ENCODE peak calls at places on chromosomes 7 and 10, in nine cellular contexts. One of them, this sample, is unnamed.

GRCh38 chr7:47231627-47232026 is 350.3 kb downstream of the TNS3 start:
- DNase-seq in endothelial cell: no peak
- DNase-seq in thoracic aorta: no peak
- DNase-seq in psoas muscle: no peak
- DNase-seq in AG09309: no peak
- DNase-seq in lower lobe of right lung: no peak
- DNase-seq in tibial artery: no peak
- DNase-seq in hepatocyte: no peak
- DNase-seq in body of pancreas: no peak
- DNase-seq in this sample: no peak

GRCh38 chr7:142112086-142112485 is 568 bp downstream of the MGAM2 start:
- DNase-seq in endothelial cell: peak
- DNase-seq in thoracic aorta: no peak
- DNase-seq in psoas muscle: no peak
- DNase-seq in AG09309: no peak
- DNase-seq in lower lobe of right lung: no peak
- DNase-seq in tibial artery: no peak
- DNase-seq in hepatocyte: no peak
- DNase-seq in body of pancreas: no peak
- DNase-seq in this sample: no peak

GRCh38 chr10:97948822-97949221 is 81.6 kb downstream of the CRTAC1 start:
- DNase-seq in endothelial cell: peak
- DNase-seq in thoracic aorta: no peak
- DNase-seq in psoas muscle: no peak
- DNase-seq in AG09309: no peak
- DNase-seq in lower lobe of right lung: no peak
- DNase-seq in tibial artery: no peak
- DNase-seq in hepatocyte: no peak
- DNase-seq in body of pancreas: no peak
- DNase-seq in this sample: no peak

GRCh38 chr7:89223906-89224395 is 428.4 kb upstream of the TEX47 start:
- DNase-seq in endothelial cell: no peak
- DNase-seq in thoracic aorta: no peak
- DNase-seq in psoas muscle: no peak
- DNase-seq in AG09309: no peak
- DNase-seq in lower lobe of right lung: no peak
- DNase-seq in tibial artery: no peak
- DNase-seq in hepatocyte: no peak
- DNase-seq in body of pancreas: no peak
- DNase-seq in this sample: no peak

GRCh38 chr7:99860281-99861127 is 16.3 kb downstream of the OR2AE1 start:
- DNase-seq in endothelial cell: no peak
- DNase-seq in thoracic aorta: peak
- DNase-seq in psoas muscle: peak
- DNase-seq in AG09309: peak
- DNase-seq in lower lobe of right lung: no peak
- DNase-seq in tibial artery: peak
- DNase-seq in hepatocyte: peak
- DNase-seq in body of pancreas: peak
- DNase-seq in this sample: peak

GRCh38 chr7:22720791-22721786 is 5.9 kb upstream of the IL6 start:
- DNase-seq in endothelial cell: no peak
- DNase-seq in thoracic aorta: no peak
- DNase-seq in psoas muscle: no peak
- DNase-seq in AG09309: no peak
- DNase-seq in lower lobe of right lung: no peak
- DNase-seq in tibial artery: no peak
- DNase-seq in hepatocyte: no peak
- DNase-seq in body of pancreas: no peak
- DNase-seq in this sample: no peak

GRCh38 chr7:88664630-88665233 is 94.8 kb upstream of the ZNF804B start:
- DNase-seq in endothelial cell: no peak
- DNase-seq in thoracic aorta: no peak
- DNase-seq in psoas muscle: no peak
- DNase-seq in AG09309: no peak
- DNase-seq in lower lobe of right lung: no peak
- DNase-seq in tibial artery: no peak
- DNase-seq in hepatocyte: peak
- DNase-seq in body of pancreas: no peak
- DNase-seq in this sample: no peak

GRCh38 chr7:66227808-66228207 is 22.7 kb downstream of the TPST1 start:
- DNase-seq in endothelial cell: no peak
- DNase-seq in thoracic aorta: no peak
- DNase-seq in psoas muscle: no peak
- DNase-seq in AG09309: no peak
- DNase-seq in lower lobe of right lung: no peak
- DNase-seq in tibial artery: no peak
- DNase-seq in hepatocyte: no peak
- DNase-seq in body of pancreas: no peak
- DNase-seq in this sample: no peak

GRCh38 chr10:69801434-69802315 is at the start of gene COL13A1:
- DNase-seq in endothelial cell: peak
- DNase-seq in thoracic aorta: peak
- DNase-seq in psoas muscle: peak
- DNase-seq in AG09309: no peak
- DNase-seq in lower lobe of right lung: peak
- DNase-seq in tibial artery: peak
- DNase-seq in hepatocyte: peak
- DNase-seq in body of pancreas: peak
- DNase-seq in this sample: no peak
- TF ChIP-seq CTCF in endothelial cell: no peak
- TF ChIP-seq CTCF in thoracic aorta: peak
- TF ChIP-seq CTCF in psoas muscle: no peak
- TF ChIP-seq CTCF in AG09309: no peak
- TF ChIP-seq CTCF in lower lobe of right lung: no peak
- TF ChIP-seq CTCF in tibial artery: no peak
- TF ChIP-seq CTCF in hepatocyte: no peak
- TF ChIP-seq CTCF in body of pancreas: no peak
- TF ChIP-seq CTCF in this sample: no peak

GRCh38 chr7:157476201-157476600 is 139.4 kb downstream of the DNAJB6 start:
- DNase-seq in endothelial cell: no peak
- DNase-seq in thoracic aorta: no peak
- DNase-seq in psoas muscle: no peak
- DNase-seq in AG09309: no peak
- DNase-seq in lower lobe of right lung: peak
- DNase-seq in tibial artery: no peak
- DNase-seq in hepatocyte: no peak
- DNase-seq in body of pancreas: no peak
- DNase-seq in this sample: no peak

GRCh38 chr7:157475601-157476000 is 138.8 kb downstream of the DNAJB6 start:
- DNase-seq in endothelial cell: no peak
- DNase-seq in thoracic aorta: no peak
- DNase-seq in psoas muscle: no peak
- DNase-seq in AG09309: no peak
- DNase-seq in lower lobe of right lung: peak
- DNase-seq in tibial artery: no peak
- DNase-seq in hepatocyte: no peak
- DNase-seq in body of pancreas: no peak
- DNase-seq in this sample: no peak

GRCh38 chr7:157475095-157475494 is 138.3 kb downstream of the DNAJB6 start:
- DNase-seq in endothelial cell: no peak
- DNase-seq in thoracic aorta: no peak
- DNase-seq in psoas muscle: no peak
- DNase-seq in AG09309: no peak
- DNase-seq in lower lobe of right lung: no peak
- DNase-seq in tibial artery: no peak
- DNase-seq in hepatocyte: no peak
- DNase-seq in body of pancreas: no peak
- DNase-seq in this sample: no peak

GRCh38 chr7:157473051-157473569 is 136.3 kb downstream of the DNAJB6 start:
- DNase-seq in endothelial cell: no peak
- DNase-seq in thoracic aorta: no peak
- DNase-seq in psoas muscle: no peak
- DNase-seq in AG09309: no peak
- DNase-seq in lower lobe of right lung: no peak
- DNase-seq in tibial artery: no peak
- DNase-seq in hepatocyte: no peak
- DNase-seq in body of pancreas: no peak
- DNase-seq in this sample: no peak

GRCh38 chr7:157474685-157475084 is 137.9 kb downstream of the DNAJB6 start:
- DNase-seq in endothelial cell: no peak
- DNase-seq in thoracic aorta: no peak
- DNase-seq in psoas muscle: no peak
- DNase-seq in AG09309: no peak
- DNase-seq in lower lobe of right lung: peak
- DNase-seq in tibial artery: no peak
- DNase-seq in hepatocyte: no peak
- DNase-seq in body of pancreas: no peak
- DNase-seq in this sample: no peak
- TF ChIP-seq CTCF in endothelial cell: no peak
- TF ChIP-seq CTCF in thoracic aorta: no peak
- TF ChIP-seq CTCF in psoas muscle: peak
- TF ChIP-seq CTCF in AG09309: peak
- TF ChIP-seq CTCF in lower lobe of right lung: peak
- TF ChIP-seq CTCF in tibial artery: no peak
- TF ChIP-seq CTCF in hepatocyte: peak
- TF ChIP-seq CTCF in body of pancreas: no peak
- TF ChIP-seq CTCF in this sample: peak

GRCh38 chr10:127577878-127578627 is 28.9 kb downstream of the NPS start:
- DNase-seq in endothelial cell: no peak
- DNase-seq in thoracic aorta: no peak
- DNase-seq in psoas muscle: no peak
- DNase-seq in AG09309: no peak
- DNase-seq in lower lobe of right lung: no peak
- DNase-seq in tibial artery: no peak
- DNase-seq in hepatocyte: no peak
- DNase-seq in body of pancreas: no peak
- DNase-seq in this sample: no peak

GRCh38 chr10:127576011-127576410 is 26.9 kb downstream of the NPS start:
- DNase-seq in endothelial cell: no peak
- DNase-seq in thoracic aorta: no peak
- DNase-seq in psoas muscle: no peak
- DNase-seq in AG09309: no peak
- DNase-seq in lower lobe of right lung: no peak
- DNase-seq in tibial artery: no peak
- DNase-seq in hepatocyte: no peak
- DNase-seq in body of pancreas: no peak
- DNase-seq in this sample: no peak

GRCh38 chr10:127576751-127577161 is 27.6 kb downstream of the NPS start:
- DNase-seq in endothelial cell: no peak
- DNase-seq in thoracic aorta: no peak
- DNase-seq in psoas muscle: no peak
- DNase-seq in AG09309: no peak
- DNase-seq in lower lobe of right lung: no peak
- DNase-seq in tibial artery: no peak
- DNase-seq in hepatocyte: no peak
- DNase-seq in body of pancreas: no peak
- DNase-seq in this sample: no peak

GRCh38 chr10:127578628-127579305 is 29.7 kb downstream of the NPS start:
- DNase-seq in endothelial cell: no peak
- DNase-seq in thoracic aorta: no peak
- DNase-seq in psoas muscle: no peak
- DNase-seq in AG09309: no peak
- DNase-seq in lower lobe of right lung: no peak
- DNase-seq in tibial artery: no peak
- DNase-seq in hepatocyte: no peak
- DNase-seq in body of pancreas: no peak
- DNase-seq in this sample: no peak

DNA sequence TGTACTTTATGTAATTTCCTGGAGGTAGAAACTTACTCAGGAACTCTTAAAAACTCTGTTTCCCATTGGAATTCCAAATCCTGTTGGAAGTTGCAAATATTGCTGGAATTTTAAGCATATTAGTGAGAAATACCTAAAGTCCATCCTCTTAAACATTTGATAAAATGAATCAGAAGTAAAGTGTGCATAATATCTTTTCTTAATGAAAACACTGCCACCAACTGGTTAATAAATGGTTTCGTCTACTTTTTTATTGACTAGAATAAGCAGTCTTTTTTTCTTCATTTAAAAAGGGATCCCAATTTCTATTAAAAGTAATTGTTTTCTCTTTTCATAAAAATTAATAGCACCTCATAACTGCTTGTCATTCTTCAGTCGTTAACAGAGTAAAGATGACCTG is 28.3 kb downstream of the NPS start:
- DNase-seq in endothelial cell: no peak
- DNase-seq in thoracic aorta: no peak
- DNase-seq in psoas muscle: no peak
- DNase-seq in AG09309: no peak
- DNase-seq in lower lobe of right lung: no peak
- DNase-seq in tibial artery: no peak
- DNase-seq in hepatocyte: no peak
- DNase-seq in body of pancreas: no peak
- DNase-seq in this sample: no peak
- TF ChIP-seq CTCF in endothelial cell: no peak
- TF ChIP-seq CTCF in thoracic aorta: no peak
- TF ChIP-seq CTCF in psoas muscle: no peak
- TF ChIP-seq CTCF in AG09309: no peak
- TF ChIP-seq CTCF in lower lobe of right lung: no peak
- TF ChIP-seq CTCF in tibial artery: no peak
- TF ChIP-seq CTCF in hepatocyte: peak
- TF ChIP-seq CTCF in body of pancreas: no peak
- TF ChIP-seq CTCF in this sample: no peak

GRCh38 chr7:7688956-7689355 is 29.5 kb downstream of the RPA3 start:
- DNase-seq in endothelial cell: no peak
- DNase-seq in thoracic aorta: no peak
- DNase-seq in psoas muscle: no peak
- DNase-seq in AG09309: no peak
- DNase-seq in lower lobe of right lung: no peak
- DNase-seq in tibial artery: no peak
- DNase-seq in hepatocyte: no peak
- DNase-seq in body of pancreas: no peak
- DNase-seq in this sample: no peak

GRCh38 chr7:7687800-7688199 is 30.6 kb downstream of the RPA3 start:
- DNase-seq in endothelial cell: no peak
- DNase-seq in thoracic aorta: no peak
- DNase-seq in psoas muscle: no peak
- DNase-seq in AG09309: no peak
- DNase-seq in lower lobe of right lung: no peak
- DNase-seq in tibial artery: no peak
- DNase-seq in hepatocyte: no peak
- DNase-seq in body of pancreas: no peak
- DNase-seq in this sample: no peak

GRCh38 chr7:7682856-7683255 is 35.6 kb downstream of the RPA3 start:
- DNase-seq in endothelial cell: no peak
- DNase-seq in thoracic aorta: no peak
- DNase-seq in psoas muscle: no peak
- DNase-seq in AG09309: no peak
- DNase-seq in lower lobe of right lung: no peak
- DNase-seq in tibial artery: no peak
- DNase-seq in hepatocyte: no peak
- DNase-seq in body of pancreas: no peak
- DNase-seq in this sample: no peak

GRCh38 chr7:7686806-7687205 is 31.6 kb downstream of the RPA3 start:
- DNase-seq in endothelial cell: no peak
- DNase-seq in thoracic aorta: no peak
- DNase-seq in psoas muscle: no peak
- DNase-seq in AG09309: no peak
- DNase-seq in lower lobe of right lung: no peak
- DNase-seq in tibial artery: no peak
- DNase-seq in hepatocyte: no peak
- DNase-seq in body of pancreas: no peak
- DNase-seq in this sample: no peak

DNA sequence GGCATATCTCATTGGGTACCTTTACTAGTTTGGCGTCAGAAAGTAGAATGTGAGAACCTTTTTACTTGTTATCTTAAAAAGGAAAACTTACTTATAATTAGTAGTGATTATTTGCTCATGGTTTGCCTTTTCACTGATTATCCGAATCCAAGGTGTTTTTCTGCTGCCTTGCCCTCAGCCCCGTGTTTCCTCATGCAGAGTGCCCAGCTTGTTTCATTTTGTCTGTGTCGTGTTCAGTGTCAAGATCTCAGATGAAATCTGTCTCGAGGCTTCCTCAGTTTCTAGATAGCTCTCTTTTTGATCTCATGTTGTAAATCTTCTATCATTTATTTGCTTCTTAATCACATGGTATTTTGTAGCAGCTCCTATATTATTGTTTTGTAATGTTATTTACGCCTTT is 30.1 kb downstream of the RPA3 start:
- DNase-seq in endothelial cell: no peak
- DNase-seq in thoracic aorta: no peak
- DNase-seq in psoas muscle: no peak
- DNase-seq in AG09309: no peak
- DNase-seq in lower lobe of right lung: no peak
- DNase-seq in tibial artery: no peak
- DNase-seq in hepatocyte: no peak
- DNase-seq in body of pancreas: no peak
- DNase-seq in this sample: no peak
- TF ChIP-seq CTCF in endothelial cell: no peak
- TF ChIP-seq CTCF in thoracic aorta: no peak
- TF ChIP-seq CTCF in psoas muscle: no peak
- TF ChIP-seq CTCF in AG09309: no peak
- TF ChIP-seq CTCF in lower lobe of right lung: no peak
- TF ChIP-seq CTCF in tibial artery: no peak
- TF ChIP-seq CTCF in hepatocyte: no peak
- TF ChIP-seq CTCF in body of pancreas: no peak
- TF ChIP-seq CTCF in this sample: no peak

This sample was measured in AG09319.